ENCODE peak calls at places on chromosomes 4 and X, in ten cellular contexts. One of them, this sample, is unnamed.

GRCh38 chrX:153495362-153495751 is 577 bp downstream of the BGN start:
- DNase-seq in T-cell: no peak
- DNase-seq in activated CD8-positive, alpha-beta T cell treated with anti-CD3 and anti-CD28 coated beads for 36 hours: no peak
- DNase-seq in activated CD8-positive, alpha-beta memory T cell treated with anti-CD3 and anti-CD28 coated beads for 48 hours: no peak
- DNase-seq in nucleus accumbens: no peak
- DNase-seq in T follicular helper cell: no peak
- DNase-seq in tibial artery: peak
- DNase-seq in germinal center: no peak
- DNase-seq in H4: no peak
- DNase-seq in activated T-cell treated with anti-CD3 and anti-CD28 coated beads, Interleukin-2, amount 50 U/mL, for 24 hours: no peak
- DNase-seq in this sample: no peak

GRCh38 chr4:57410331-57411052 is 300.3 kb upstream of the IGFBP7 start:
- DNase-seq in T follicular helper cell: no peak
- DNase-seq in H4: no peak
- DNase-seq in tibial artery: peak
- DNase-seq in activated T-cell treated with anti-CD3 and anti-CD28 coated beads, Interleukin-2, amount 50 U/mL, for 24 hours: no peak
- DNase-seq in germinal center: no peak
- DNase-seq in activated CD8-positive, alpha-beta T cell treated with anti-CD3 and anti-CD28 coated beads for 36 hours: no peak
- DNase-seq in nucleus accumbens: peak
- DNase-seq in activated CD8-positive, alpha-beta memory T cell treated with anti-CD3 and anti-CD28 coated beads for 48 hours: no peak
- DNase-seq in T-cell: no peak
- DNase-seq in this sample: no peak

GRCh38 chr4:30901781-30902479 is 181.8 kb downstream of the PCDH7 start:
- DNase-seq in T-cell: no peak
- DNase-seq in T follicular helper cell: no peak
- DNase-seq in tibial artery: no peak
- DNase-seq in activated T-cell treated with anti-CD3 and anti-CD28 coated beads, Interleukin-2, amount 50 U/mL, for 24 hours: no peak
- DNase-seq in activated CD8-positive, alpha-beta memory T cell treated with anti-CD3 and anti-CD28 coated beads for 48 hours: no peak
- DNase-seq in germinal center: no peak
- DNase-seq in activated CD8-positive, alpha-beta T cell treated with anti-CD3 and anti-CD28 coated beads for 36 hours: no peak
- DNase-seq in nucleus accumbens: no peak
- DNase-seq in H4: no peak
- DNase-seq in this sample: no peak

GRCh38 chr4:58265734-58266133 is 1155.5 kb upstream of the IGFBP7 start:
- DNase-seq in activated CD8-positive, alpha-beta memory T cell treated with anti-CD3 and anti-CD28 coated beads for 48 hours: no peak
- DNase-seq in activated T-cell treated with anti-CD3 and anti-CD28 coated beads, Interleukin-2, amount 50 U/mL, for 24 hours: no peak
- DNase-seq in T follicular helper cell: no peak
- DNase-seq in tibial artery: no peak
- DNase-seq in T-cell: no peak
- DNase-seq in activated CD8-positive, alpha-beta T cell treated with anti-CD3 and anti-CD28 coated beads for 36 hours: no peak
- DNase-seq in germinal center: no peak
- DNase-seq in nucleus accumbens: no peak
- DNase-seq in H4: no peak
- DNase-seq in this sample: no peak

GRCh38 chr4:24655971-24656370 is 71.6 kb upstream of the DHX15 start:
- DNase-seq in activated T-cell treated with anti-CD3 and anti-CD28 coated beads, Interleukin-2, amount 50 U/mL, for 24 hours: no peak
- DNase-seq in tibial artery: no peak
- DNase-seq in T follicular helper cell: no peak
- DNase-seq in H4: no peak
- DNase-seq in nucleus accumbens: no peak
- DNase-seq in T-cell: no peak
- DNase-seq in germinal center: no peak
- DNase-seq in activated CD8-positive, alpha-beta memory T cell treated with anti-CD3 and anti-CD28 coated beads for 48 hours: no peak
- DNase-seq in activated CD8-positive, alpha-beta T cell treated with anti-CD3 and anti-CD28 coated beads for 36 hours: no peak
- DNase-seq in this sample: no peak

GRCh38 chrX:39201305-39201990 is 400.2 kb downstream of the MID1IP1 start:
- DNase-seq in activated CD8-positive, alpha-beta T cell treated with anti-CD3 and anti-CD28 coated beads for 36 hours: peak
- DNase-seq in germinal center: peak
- DNase-seq in T-cell: no peak
- DNase-seq in tibial artery: no peak
- DNase-seq in activated T-cell treated with anti-CD3 and anti-CD28 coated beads, Interleukin-2, amount 50 U/mL, for 24 hours: no peak
- DNase-seq in nucleus accumbens: no peak
- DNase-seq in H4: no peak
- DNase-seq in activated CD8-positive, alpha-beta memory T cell treated with anti-CD3 and anti-CD28 coated beads for 48 hours: no peak
- DNase-seq in T follicular helper cell: no peak
- DNase-seq in this sample: peak

GRCh38 chr4:7399433-7400234 is 35.1 kb downstream of the PSAPL1 start:
- DNase-seq in T-cell: no peak
- DNase-seq in activated CD8-positive, alpha-beta T cell treated with anti-CD3 and anti-CD28 coated beads for 36 hours: no peak
- DNase-seq in tibial artery: no peak
- DNase-seq in activated T-cell treated with anti-CD3 and anti-CD28 coated beads, Interleukin-2, amount 50 U/mL, for 24 hours: peak
- DNase-seq in nucleus accumbens: no peak
- DNase-seq in activated CD8-positive, alpha-beta memory T cell treated with anti-CD3 and anti-CD28 coated beads for 48 hours: no peak
- DNase-seq in germinal center: no peak
- DNase-seq in T follicular helper cell: no peak
- DNase-seq in H4: no peak
- DNase-seq in this sample: no peak

GRCh38 chr4:112927544-112927943 is 121.9 kb upstream of the ANK2 start:
- DNase-seq in germinal center: no peak
- DNase-seq in H4: no peak
- DNase-seq in T-cell: no peak
- DNase-seq in activated CD8-positive, alpha-beta memory T cell treated with anti-CD3 and anti-CD28 coated beads for 48 hours: no peak
- DNase-seq in activated CD8-positive, alpha-beta T cell treated with anti-CD3 and anti-CD28 coated beads for 36 hours: no peak
- DNase-seq in tibial artery: no peak
- DNase-seq in T follicular helper cell: no peak
- DNase-seq in nucleus accumbens: no peak
- DNase-seq in activated T-cell treated with anti-CD3 and anti-CD28 coated beads, Interleukin-2, amount 50 U/mL, for 24 hours: no peak
- DNase-seq in this sample: no peak

GRCh38 chrX:45479835-45480422 is 279.3 kb upstream of the DIPK2B start:
- DNase-seq in T follicular helper cell: no peak
- DNase-seq in tibial artery: no peak
- DNase-seq in activated T-cell treated with anti-CD3 and anti-CD28 coated beads, Interleukin-2, amount 50 U/mL, for 24 hours: no peak
- DNase-seq in germinal center: no peak
- DNase-seq in H4: peak
- DNase-seq in nucleus accumbens: no peak
- DNase-seq in activated CD8-positive, alpha-beta memory T cell treated with anti-CD3 and anti-CD28 coated beads for 48 hours: no peak
- DNase-seq in activated CD8-positive, alpha-beta T cell treated with anti-CD3 and anti-CD28 coated beads for 36 hours: no peak
- DNase-seq in T-cell: no peak
- DNase-seq in this sample: no peak

GRCh38 chrX:106672527-106672926 is 54.0 kb upstream of the RNF128 start:
- DNase-seq in T-cell: no peak
- DNase-seq in nucleus accumbens: no peak
- DNase-seq in tibial artery: no peak
- DNase-seq in activated CD8-positive, alpha-beta memory T cell treated with anti-CD3 and anti-CD28 coated beads for 48 hours: no peak
- DNase-seq in activated T-cell treated with anti-CD3 and anti-CD28 coated beads, Interleukin-2, amount 50 U/mL, for 24 hours: no peak
- DNase-seq in H4: no peak
- DNase-seq in germinal center: no peak
- DNase-seq in activated CD8-positive, alpha-beta T cell treated with anti-CD3 and anti-CD28 coated beads for 36 hours: no peak
- DNase-seq in T follicular helper cell: no peak
- DNase-seq in this sample: no peak

GRCh38 chr4:138062929-138063328 is 179.2 kb downstream of the SLC7A11 start:
- DNase-seq in H4: peak
- DNase-seq in tibial artery: no peak
- DNase-seq in T-cell: no peak
- DNase-seq in germinal center: no peak
- DNase-seq in T follicular helper cell: no peak
- DNase-seq in activated CD8-positive, alpha-beta T cell treated with anti-CD3 and anti-CD28 coated beads for 36 hours: no peak
- DNase-seq in nucleus accumbens: no peak
- DNase-seq in activated T-cell treated with anti-CD3 and anti-CD28 coated beads, Interleukin-2, amount 50 U/mL, for 24 hours: no peak
- DNase-seq in activated CD8-positive, alpha-beta memory T cell treated with anti-CD3 and anti-CD28 coated beads for 48 hours: no peak
- DNase-seq in this sample: no peak

GRCh38 chr4:111652206-111652605 is 493.0 kb upstream of the FAM241A start:
- DNase-seq in germinal center: no peak
- DNase-seq in activated CD8-positive, alpha-beta memory T cell treated with anti-CD3 and anti-CD28 coated beads for 48 hours: no peak
- DNase-seq in H4: no peak
- DNase-seq in T follicular helper cell: no peak
- DNase-seq in activated T-cell treated with anti-CD3 and anti-CD28 coated beads, Interleukin-2, amount 50 U/mL, for 24 hours: no peak
- DNase-seq in tibial artery: no peak
- DNase-seq in T-cell: no peak
- DNase-seq in nucleus accumbens: no peak
- DNase-seq in activated CD8-positive, alpha-beta T cell treated with anti-CD3 and anti-CD28 coated beads for 36 hours: no peak
- DNase-seq in this sample: no peak

GRCh38 chr4:69640289-69640688 is 847 bp upstream of the UGT2A2 start:
- DNase-seq in activated T-cell treated with anti-CD3 and anti-CD28 coated beads, Interleukin-2, amount 50 U/mL, for 24 hours: no peak
- DNase-seq in nucleus accumbens: no peak
- DNase-seq in H4: no peak
- DNase-seq in T follicular helper cell: no peak
- DNase-seq in T-cell: no peak
- DNase-seq in tibial artery: no peak
- DNase-seq in germinal center: no peak
- DNase-seq in activated CD8-positive, alpha-beta T cell treated with anti-CD3 and anti-CD28 coated beads for 36 hours: no peak
- DNase-seq in activated CD8-positive, alpha-beta memory T cell treated with anti-CD3 and anti-CD28 coated beads for 48 hours: no peak
- DNase-seq in this sample: no peak

GRCh38 chr4:15002659-15003440 is 569 bp downstream of the CPEB2 start:
- DNase-seq in germinal center: peak
- DNase-seq in T follicular helper cell: peak
- DNase-seq in tibial artery: peak
- DNase-seq in H4: peak
- DNase-seq in activated T-cell treated with anti-CD3 and anti-CD28 coated beads, Interleukin-2, amount 50 U/mL, for 24 hours: peak
- DNase-seq in activated CD8-positive, alpha-beta memory T cell treated with anti-CD3 and anti-CD28 coated beads for 48 hours: peak
- DNase-seq in activated CD8-positive, alpha-beta T cell treated with anti-CD3 and anti-CD28 coated beads for 36 hours: peak
- DNase-seq in T-cell: peak
- DNase-seq in nucleus accumbens: peak
- DNase-seq in this sample: peak

GRCh38 chrX:19544693-19545305 is 29.5 kb upstream of the MAP3K15 start:
- DNase-seq in activated CD8-positive, alpha-beta T cell treated with anti-CD3 and anti-CD28 coated beads for 36 hours: peak
- DNase-seq in activated T-cell treated with anti-CD3 and anti-CD28 coated beads, Interleukin-2, amount 50 U/mL, for 24 hours: no peak
- DNase-seq in nucleus accumbens: no peak
- DNase-seq in T follicular helper cell: peak
- DNase-seq in tibial artery: no peak
- DNase-seq in H4: peak
- DNase-seq in activated CD8-positive, alpha-beta memory T cell treated with anti-CD3 and anti-CD28 coated beads for 48 hours: no peak
- DNase-seq in germinal center: peak
- DNase-seq in T-cell: peak
- DNase-seq in this sample: peak

GRCh38 chr4:25154594-25155265 is 5.5 kb downstream of the SEPSECS start:
- DNase-seq in tibial artery: no peak
- DNase-seq in H4: no peak
- DNase-seq in activated CD8-positive, alpha-beta T cell treated with anti-CD3 and anti-CD28 coated beads for 36 hours: no peak
- DNase-seq in T follicular helper cell: no peak
- DNase-seq in activated CD8-positive, alpha-beta memory T cell treated with anti-CD3 and anti-CD28 coated beads for 48 hours: no peak
- DNase-seq in germinal center: no peak
- DNase-seq in activated T-cell treated with anti-CD3 and anti-CD28 coated beads, Interleukin-2, amount 50 U/mL, for 24 hours: no peak
- DNase-seq in nucleus accumbens: no peak
- DNase-seq in T-cell: no peak
- DNase-seq in this sample: no peak

GRCh38 chr4:40506492-40506891 is 123.2 kb downstream of the RBM47 start:
- DNase-seq in activated CD8-positive, alpha-beta memory T cell treated with anti-CD3 and anti-CD28 coated beads for 48 hours: no peak
- DNase-seq in tibial artery: no peak
- DNase-seq in T follicular helper cell: no peak
- DNase-seq in nucleus accumbens: no peak
- DNase-seq in activated CD8-positive, alpha-beta T cell treated with anti-CD3 and anti-CD28 coated beads for 36 hours: no peak
- DNase-seq in activated T-cell treated with anti-CD3 and anti-CD28 coated beads, Interleukin-2, amount 50 U/mL, for 24 hours: no peak
- DNase-seq in germinal center: no peak
- DNase-seq in H4: no peak
- DNase-seq in T-cell: no peak
- DNase-seq in this sample: no peak

GRCh38 chrX:111662314-111662713 is 18.7 kb upstream of the ALG13 start:
- DNase-seq in T follicular helper cell: no peak
- DNase-seq in activated CD8-positive, alpha-beta T cell treated with anti-CD3 and anti-CD28 coated beads for 36 hours: no peak
- DNase-seq in germinal center: no peak
- DNase-seq in T-cell: no peak
- DNase-seq in tibial artery: no peak
- DNase-seq in nucleus accumbens: no peak
- DNase-seq in activated T-cell treated with anti-CD3 and anti-CD28 coated beads, Interleukin-2, amount 50 U/mL, for 24 hours: no peak
- DNase-seq in H4: no peak
- DNase-seq in activated CD8-positive, alpha-beta memory T cell treated with anti-CD3 and anti-CD28 coated beads for 48 hours: no peak
- DNase-seq in this sample: no peak

GRCh38 chrX:45351478-45351877 is 150.8 kb upstream of the DIPK2B start:
- DNase-seq in H4: no peak
- DNase-seq in germinal center: no peak
- DNase-seq in activated T-cell treated with anti-CD3 and anti-CD28 coated beads, Interleukin-2, amount 50 U/mL, for 24 hours: no peak
- DNase-seq in nucleus accumbens: no peak
- DNase-seq in activated CD8-positive, alpha-beta memory T cell treated with anti-CD3 and anti-CD28 coated beads for 48 hours: no peak
- DNase-seq in T-cell: no peak
- DNase-seq in activated CD8-positive, alpha-beta T cell treated with anti-CD3 and anti-CD28 coated beads for 36 hours: no peak
- DNase-seq in T follicular helper cell: no peak
- DNase-seq in tibial artery: no peak
- DNase-seq in this sample: no peak

GRCh38 chrX:2425281-2426071 is 75.3 kb downstream of the DHRSX start:
- DNase-seq in germinal center: no peak
- DNase-seq in T-cell: no peak
- DNase-seq in nucleus accumbens: no peak
- DNase-seq in activated T-cell treated with anti-CD3 and anti-CD28 coated beads, Interleukin-2, amount 50 U/mL, for 24 hours: no peak
- DNase-seq in activated CD8-positive, alpha-beta memory T cell treated with anti-CD3 and anti-CD28 coated beads for 48 hours: no peak
- DNase-seq in tibial artery: no peak
- DNase-seq in activated CD8-positive, alpha-beta T cell treated with anti-CD3 and anti-CD28 coated beads for 36 hours: peak
- DNase-seq in H4: no peak
- DNase-seq in T follicular helper cell: no peak
- DNase-seq in this sample: no peak

GRCh38 chr4:972651-973424 is 531 bp downstream of the DGKQ start:
- DNase-seq in T-cell: peak
- DNase-seq in T follicular helper cell: peak
- DNase-seq in nucleus accumbens: no peak
- DNase-seq in H4: no peak
- DNase-seq in activated CD8-positive, alpha-beta T cell treated with anti-CD3 and anti-CD28 coated beads for 36 hours: peak
- DNase-seq in activated CD8-positive, alpha-beta memory T cell treated with anti-CD3 and anti-CD28 coated beads for 48 hours: peak
- DNase-seq in activated T-cell treated with anti-CD3 and anti-CD28 coated beads, Interleukin-2, amount 50 U/mL, for 24 hours: peak
- DNase-seq in germinal center: peak
- DNase-seq in tibial artery: no peak
- DNase-seq in this sample: peak

GRCh38 chr4:151418385-151418784 is 9.4 kb downstream of the FHIP1A start:
- DNase-seq in tibial artery: no peak
- DNase-seq in H4: peak
- DNase-seq in activated T-cell treated with anti-CD3 and anti-CD28 coated beads, Interleukin-2, amount 50 U/mL, for 24 hours: no peak
- DNase-seq in activated CD8-positive, alpha-beta memory T cell treated with anti-CD3 and anti-CD28 coated beads for 48 hours: no peak
- DNase-seq in nucleus accumbens: no peak
- DNase-seq in activated CD8-positive, alpha-beta T cell treated with anti-CD3 and anti-CD28 coated beads for 36 hours: no peak
- DNase-seq in T-cell: no peak
- DNase-seq in T follicular helper cell: no peak
- DNase-seq in germinal center: no peak
- DNase-seq in this sample: no peak

GRCh38 chr4:186845137-186845842 is 121.6 kb upstream of the FAT1 start:
- DNase-seq in activated T-cell treated with anti-CD3 and anti-CD28 coated beads, Interleukin-2, amount 50 U/mL, for 24 hours: no peak
- DNase-seq in activated CD8-positive, alpha-beta memory T cell treated with anti-CD3 and anti-CD28 coated beads for 48 hours: no peak
- DNase-seq in nucleus accumbens: no peak
- DNase-seq in T follicular helper cell: no peak
- DNase-seq in activated CD8-positive, alpha-beta T cell treated with anti-CD3 and anti-CD28 coated beads for 36 hours: no peak
- DNase-seq in H4: peak
- DNase-seq in germinal center: no peak
- DNase-seq in tibial artery: peak
- DNase-seq in T-cell: no peak
- DNase-seq in this sample: no peak

GRCh38 chrX:155056877-155057792 is 13.8 kb downstream of the CMC4 start:
- DNase-seq in nucleus accumbens: peak
- DNase-seq in activated CD8-positive, alpha-beta memory T cell treated with anti-CD3 and anti-CD28 coated beads for 48 hours: no peak
- DNase-seq in tibial artery: peak
- DNase-seq in activated CD8-positive, alpha-beta T cell treated with anti-CD3 and anti-CD28 coated beads for 36 hours: peak
- DNase-seq in germinal center: peak
- DNase-seq in T-cell: peak
- DNase-seq in H4: peak
- DNase-seq in T follicular helper cell: peak
- DNase-seq in activated T-cell treated with anti-CD3 and anti-CD28 coated beads, Interleukin-2, amount 50 U/mL, for 24 hours: peak
- DNase-seq in this sample: peak

GRCh38 chr4:125928652-125929051 is 613.9 kb downstream of the FAT4 start:
- DNase-seq in activated T-cell treated with anti-CD3 and anti-CD28 coated beads, Interleukin-2, amount 50 U/mL, for 24 hours: no peak
- DNase-seq in T follicular helper cell: no peak
- DNase-seq in tibial artery: no peak
- DNase-seq in nucleus accumbens: no peak
- DNase-seq in activated CD8-positive, alpha-beta memory T cell treated with anti-CD3 and anti-CD28 coated beads for 48 hours: no peak
- DNase-seq in T-cell: no peak
- DNase-seq in H4: no peak
- DNase-seq in germinal center: no peak
- DNase-seq in activated CD8-positive, alpha-beta T cell treated with anti-CD3 and anti-CD28 coated beads for 36 hours: no peak
- DNase-seq in this sample: no peak

GRCh38 chr4:4425119-4425690 is 38.3 kb downstream of the NSG1 start:
- DNase-seq in activated CD8-positive, alpha-beta memory T cell treated with anti-CD3 and anti-CD28 coated beads for 48 hours: no peak
- DNase-seq in germinal center: no peak
- DNase-seq in H4: no peak
- DNase-seq in T-cell: no peak
- DNase-seq in tibial artery: no peak
- DNase-seq in nucleus accumbens: no peak
- DNase-seq in T follicular helper cell: no peak
- DNase-seq in activated T-cell treated with anti-CD3 and anti-CD28 coated beads, Interleukin-2, amount 50 U/mL, for 24 hours: no peak
- DNase-seq in activated CD8-positive, alpha-beta T cell treated with anti-CD3 and anti-CD28 coated beads for 36 hours: no peak
- DNase-seq in this sample: no peak

GRCh38 chr4:113998026-113998425 is 18.6 kb upstream of the ARSJ start:
- DNase-seq in activated CD8-positive, alpha-beta memory T cell treated with anti-CD3 and anti-CD28 coated beads for 48 hours: no peak
- DNase-seq in activated CD8-positive, alpha-beta T cell treated with anti-CD3 and anti-CD28 coated beads for 36 hours: no peak
- DNase-seq in nucleus accumbens: no peak
- DNase-seq in germinal center: no peak
- DNase-seq in T-cell: no peak
- DNase-seq in tibial artery: no peak
- DNase-seq in T follicular helper cell: no peak
- DNase-seq in activated T-cell treated with anti-CD3 and anti-CD28 coated beads, Interleukin-2, amount 50 U/mL, for 24 hours: no peak
- DNase-seq in H4: no peak
- DNase-seq in this sample: no peak

GRCh38 chr4:108821056-108821925 is 58.4 kb upstream of the ETNPPL start:
- DNase-seq in tibial artery: no peak
- DNase-seq in T follicular helper cell: no peak
- DNase-seq in T-cell: no peak
- DNase-seq in germinal center: no peak
- DNase-seq in activated CD8-positive, alpha-beta memory T cell treated with anti-CD3 and anti-CD28 coated beads for 48 hours: no peak
- DNase-seq in activated CD8-positive, alpha-beta T cell treated with anti-CD3 and anti-CD28 coated beads for 36 hours: no peak
- DNase-seq in nucleus accumbens: no peak
- DNase-seq in activated T-cell treated with anti-CD3 and anti-CD28 coated beads, Interleukin-2, amount 50 U/mL, for 24 hours: no peak
- DNase-seq in H4: no peak
- DNase-seq in this sample: no peak

This sample was measured in naive B cell.